ENCODE peak calls at places on chromosomes 4 and X, in ten cellular contexts. S is nucleus accumbens; F is non-pigmented ciliary epithelial cell; Q is activated CD4-positive, alpha-beta T cell treated with anti-CD3 and anti-CD28 coated beads for 48 hours; V is Right ventricle myocardium superior; H is GM12865; T is adrenal gland; A is posterior vena cava; R is left ventricle myocardium inferior; X is H9. B is an unnamed sample.

GRCh38 chr4:48139688-48140087 is 5.6 kb upstream of the TXK start:
- DNase-seq in Q (no peak), H (no peak), A (no peak), T (no peak), S (no peak), F (no peak), X (no peak), R (no peak), V (no peak), B (no peak)

GRCh38 chrX:113384628-113385027 is 544.0 kb upstream of the AMOT start:
- DNase-seq in A (no peak), X (no peak), R (no peak), F (peak), Q (no peak), T (peak), H (no peak), S (no peak), V (no peak), B (no peak)

GRCh38 chr4:25884040-25884788 is 21.4 kb upstream of the SEL1L3 start:
- DNase-seq in V (no peak), X (no peak), A (no peak), H (no peak), T (no peak), Q (no peak), F (peak), S (no peak), R (no peak), B (no peak)

GRCh38 chr4:73816814-73817213 is 19.7 kb upstream of the CXCL6 start:
- DNase-seq in H (no peak), A (no peak), R (no peak), Q (no peak), F (peak), T (no peak), X (no peak), V (no peak), S (no peak), B (no peak)

GRCh38 chr4:47933798-47934197 is 19.4 kb upstream of the NFXL1 start:
- DNase-seq in A (no peak), F (no peak), H (peak), T (no peak), V (no peak), Q (no peak), S (no peak), X (no peak), R (no peak), B (peak)

GRCh38 chr4:101792056-101792575 is 1.6 kb downstream of the BANK1 start:
- DNase-seq in X (no peak), Q (no peak), H (no peak), A (no peak), S (no peak), F (no peak), T (no peak), R (no peak), V (no peak), B (no peak)

GRCh38 chrX:31366076-31366475 is 294.2 kb upstream of the FTHL17 start:
- DNase-seq in T (no peak), V (no peak), S (no peak), A (no peak), F (no peak), H (no peak), X (no peak), Q (no peak), R (no peak), B (no peak)

GRCh38 chrX:136525738-136526606 is 6.0 kb upstream of the VGLL1 start:
- DNase-seq in X (no peak), Q (peak), S (no peak), V (peak), A (peak), F (peak), R (peak), T (peak), H (no peak), B (no peak)

GRCh38 chr4:6885953-6886557 is 23.6 kb upstream of the TBC1D14 start:
- DNase-seq in R (peak), F (no peak), H (peak), A (peak), S (peak), T (peak), X (no peak), V (peak), Q (no peak), B (no peak)

GRCh38 chr4:174157106-174157607 is 126.3 kb downstream of the FBXO8 start:
- DNase-seq in T (no peak), Q (no peak), V (no peak), F (no peak), X (no peak), R (no peak), H (no peak), S (no peak), A (no peak), B (no peak)

GRCh38 chrX:80807606-80808159 is 2.0 kb downstream of the BRWD3 start:
- DNase-seq in Q (no peak), X (no peak), H (no peak), T (no peak), A (no peak), F (no peak), R (no peak), V (no peak), S (no peak), B (no peak)

GRCh38 chr4:2378898-2379297 is 39.5 kb downstream of the ZFYVE28 start:
- DNase-seq in X (no peak), T (no peak), S (no peak), Q (no peak), F (no peak), H (no peak), A (no peak), R (no peak), V (no peak), B (no peak)

GRCh38 chrX:32137525-32137924 is 1065.7 kb upstream of the FTHL17 start:
- DNase-seq in H (peak), F (no peak), T (no peak), V (no peak), A (no peak), Q (no peak), X (peak), R (no peak), S (no peak), B (no peak)

GRCh38 chr4:16000708-16001483 is 37.9 kb upstream of the FGFBP2 start:
- DNase-seq in T (peak), R (no peak), S (no peak), F (no peak), X (no peak), A (no peak), H (no peak), Q (no peak), V (no peak), B (no peak)

GRCh38 chrX:95754411-95754810 is 930.2 kb upstream of the DIAPH2 start:
- DNase-seq in A (no peak), H (no peak), T (no peak), F (no peak), V (no peak), X (no peak), S (no peak), Q (no peak), R (no peak), B (no peak)

GRCh38 chr4:117623321-117623720 is 411.0 kb upstream of the NDST3 start:
- DNase-seq in A (no peak), Q (no peak), X (no peak), T (no peak), R (no peak), H (no peak), S (no peak), F (peak), V (no peak), B (no peak)

GRCh38 chr4:180285796-180286195 is 1957.4 kb upstream of the TENM3 start:
- DNase-seq in X (no peak), H (peak), T (no peak), S (no peak), V (no peak), F (no peak), A (no peak), Q (no peak), R (no peak), B (no peak)

GRCh38 chr4:171639540-171639939 is 173.7 kb upstream of the GALNTL6 start:
- DNase-seq in X (no peak), F (no peak), T (no peak), V (no peak), S (no peak), R (no peak), A (no peak), Q (no peak), H (peak), B (no peak)

GRCh38 chr4:121200795-121201472 is 36.8 kb upstream of the TNIP3 start:
- DNase-seq in A (no peak), V (no peak), S (no peak), Q (no peak), H (peak), F (no peak), X (no peak), R (no peak), T (no peak), B (no peak)

GRCh38 chr4:1998296-1998695 is 10.5 kb downstream of the NELFA start:
- DNase-seq in H (no peak), Q (no peak), X (no peak), F (no peak), S (no peak), V (no peak), R (no peak), T (no peak), A (no peak), B (no peak)

GRCh38 chr4:41538017-41538733 is at the start of gene LIMCH1:
- DNase-seq in X (peak), H (no peak), S (no peak), A (peak), T (peak), V (peak), Q (no peak), F (no peak), R (peak), B (no peak)

GRCh38 chr4:81566076-81566663 is 94.5 kb upstream of the RASGEF1B start:
- DNase-seq in X (no peak), T (no peak), S (no peak), A (no peak), H (no peak), Q (no peak), V (no peak), R (no peak), F (no peak), B (no peak)

GRCh38 chr4:96766359-96766758 is 926.5 kb downstream of the PDHA2 start:
- DNase-seq in T (no peak), X (no peak), R (no peak), F (no peak), H (no peak), A (no peak), V (no peak), S (no peak), Q (no peak), B (no peak)

GRCh38 chr4:102299708-102300107 is 45.6 kb downstream of the SLC39A8 start:
- DNase-seq in T (no peak), F (peak), R (peak), X (peak), Q (peak), V (peak), A (peak), H (peak), S (no peak), B (peak)

GRCh38 chrX:101485212-101486064 is at the start of gene ARMCX4:
- DNase-seq in T (peak), X (peak), Q (peak), H (peak), R (peak), F (no peak), A (peak), V (peak), S (peak), B (no peak)

GRCh38 chrX:46683023-46683422 is 75.9 kb downstream of the SLC9A7 start:
- DNase-seq in V (no peak), R (no peak), X (no peak), Q (no peak), S (no peak), A (no peak), F (no peak), T (no peak), H (peak), B (no peak)

GRCh38 chrX:39619182-39620009 is 478.4 kb downstream of the BCOR start:
- DNase-seq in R (no peak), T (no peak), Q (no peak), H (no peak), F (no peak), V (no peak), X (no peak), S (no peak), A (no peak), B (no peak)

GRCh38 chr4:153222162-153222789 is 18.0 kb downstream of the TRIM2 start:
- DNase-seq in S (peak), X (peak), H (peak), T (peak), Q (peak), R (peak), F (no peak), A (peak), V (peak), B (peak)

GRCh38 chr4:82371398-82371972 is 2.3 kb downstream of the HNRNPD start:
- DNase-seq in A (no peak), T (no peak), F (no peak), S (no peak), H (no peak), R (no peak), X (no peak), Q (no peak), V (no peak), B (no peak)

GRCh38 chrX:103376118-103376978 is at the start of gene BEX3:
- DNase-seq in R (peak), T (peak), X (peak), A (peak), Q (peak), H (peak), S (peak), V (peak), F (no peak), B (peak)

GRCh38 chr4:30537462-30537861 is 182.7 kb upstream of the PCDH7 start:
- DNase-seq in T (no peak), R (no peak), F (peak), S (no peak), V (no peak), Q (no peak), X (no peak), A (no peak), H (no peak), B (no peak)

GRCh38 chr4:143768007-143768591 is 67.6 kb upstream of the FREM3 start:
- DNase-seq in Q (no peak), T (no peak), S (no peak), A (no peak), V (no peak), X (no peak), H (no peak), F (no peak), R (no peak), B (no peak)

GRCh38 chr4:59553063-59553738 is 1646.9 kb upstream of the ADGRL3 start:
- DNase-seq in V (no peak), R (no peak), T (no peak), S (no peak), X (no peak), A (no peak), Q (no peak), F (peak), H (peak), B (no peak)

GRCh38 chr4:75823812-75824211 is 78.4 kb downstream of the PPEF2 start:
- DNase-seq in H (no peak), V (no peak), X (no peak), Q (no peak), A (no peak), R (no peak), S (no peak), T (no peak), F (no peak), B (no peak)

GRCh38 chrX:131068945-131069719 is 11.0 kb downstream of the ARHGAP36 start:
- DNase-seq in F (no peak), T (peak), V (no peak), Q (peak), S (no peak), A (no peak), X (peak), R (no peak), H (peak), B (peak)

B was measured in HuH-7.